ENCODE peak calls at places on chromosomes 1 and 21, in four cellular contexts. H is A549, Z is HepG2, D is SK-N-SH. N is an unnamed sample.

GRCh38 chr1:19251305-19252196 is at the start of the genes EMC1 and MRTO4:
- DNase-seq in H (peak; percentile 76), Z (peak; percentile 70), D (peak; percentile 95), N (peak; percentile 65)

GRCh38 chr21:14383596-14384210 is 757 bp upstream of the HSPA13 start:
- DNase-seq in H (peak; percentile 16), Z (no peak), D (no peak), N (peak; percentile 12)

GRCh38 chr1:51313961-51314777 is 16.2 kb downstream of the TTC39A start:
- DNase-seq in H (peak; percentile 53), Z (no peak), D (no peak), N (no peak)

GRCh38 chr1:24117722-24118409 is 5.9 kb upstream of the MYOM3 start:
- DNase-seq in H (peak; percentile 56), Z (peak; percentile 54), D (no peak), N (no peak)

GRCh38 chr1:185969028-185969427 is 234.8 kb downstream of the HMCN1 start:
- DNase-seq in H (no peak), Z (no peak), D (no peak), N (no peak)

GRCh38 chr1:163870666-163871065 is 548.9 kb downstream of the NUF2 start:
- DNase-seq in H (no peak), Z (no peak), D (no peak), N (no peak)

GRCh38 chr1:239225396-239225795 is 161.0 kb upstream of the CHRM3 start:
- DNase-seq in H (no peak), Z (no peak), D (no peak), N (no peak)

GRCh38 chr1:151846686-151847227 is 6.8 kb downstream of the THEM5 start:
- DNase-seq in H (no peak), Z (no peak), D (no peak), N (no peak)

GRCh38 chr1:87986154-87986914 is 657.7 kb downstream of the LMO4 start:
- DNase-seq in H (peak; percentile 11), Z (no peak), D (no peak), N (no peak)

GRCh38 chr21:39610705-39611104 is 2.0 kb upstream of the B3GALT5 start:
- DNase-seq in H (peak; percentile 2), Z (peak; percentile 1), D (no peak), N (no peak)

GRCh38 chr1:56676571-56677035 is 31.5 kb downstream of the PRKAA2 start:
- DNase-seq in H (peak; percentile 47), Z (no peak), D (no peak), N (no peak)

GRCh38 chr21:29105218-29105617 is 25.2 kb upstream of the MAP3K7CL start:
- DNase-seq in H (no peak), Z (peak; percentile 8), D (no peak), N (no peak)

GRCh38 chr21:33069994-33070811 is at the start of gene OLIG1:
- DNase-seq in H (peak; percentile 55), Z (no peak), D (peak; percentile 48), N (no peak)

GRCh38 chr1:5764959-5765358 is 227.3 kb downstream of the NPHP4 start:
- DNase-seq in H (no peak), Z (no peak), D (no peak), N (no peak)

GRCh38 chr1:219518168-219518905 is 94.6 kb downstream of the ZC3H11B start:
- DNase-seq in H (peak; percentile 24), Z (no peak), D (peak; percentile 29), N (no peak)

GRCh38 chr1:59057211-59057694 is 239.6 kb upstream of the FGGY start:
- DNase-seq in H (peak; percentile 68), Z (peak; percentile 64), D (peak; percentile 82), N (no peak)

GRCh38 chr1:170131450-170131849 is 14.3 kb upstream of the NTMT2 start:
- DNase-seq in H (no peak), Z (no peak), D (no peak), N (no peak)

GRCh38 chr1:187390157-187390556 is 561.4 kb downstream of the PLA2G4A start:
- DNase-seq in H (no peak), Z (no peak), D (peak; percentile 9), N (no peak)

GRCh38 chr1:189874715-189875440 is 602.8 kb downstream of the BRINP3 start:
- DNase-seq in H (no peak), Z (no peak), D (no peak), N (no peak)

GRCh38 chr1:42981871-42982270 is 23.2 kb upstream of the SLC2A1 start:
- DNase-seq in H (no peak), Z (no peak), D (no peak), N (no peak)

GRCh38 chr21:46024983-46025860 is 43.7 kb downstream of the COL6A1 start:
- DNase-seq in H (no peak), Z (no peak), D (no peak), N (no peak)

GRCh38 chr1:160708821-160709220 is 2.8 kb downstream of the CD48 start:
- DNase-seq in H (no peak), Z (no peak), D (no peak), N (no peak)

GRCh38 chr1:1783320-1783719 is 5.0 kb upstream of the NADK start:
- DNase-seq in H (no peak), Z (no peak), D (no peak), N (no peak)

GRCh38 chr1:5428391-5428790 is 563.8 kb downstream of the NPHP4 start:
- DNase-seq in H (no peak), Z (no peak), D (peak; percentile 39), N (no peak)

GRCh38 chr21:41219498-41220207 is 51.7 kb downstream of the BACE2 start:
- DNase-seq in H (no peak), Z (no peak), D (no peak), N (no peak)

GRCh38 chr1:64508521-64509096 is 38.7 kb downstream of the CACHD1 start:
- DNase-seq in H (no peak), Z (no peak), D (no peak), N (no peak)

GRCh38 chr1:177020861-177021589 is 143.5 kb downstream of the ASTN1 start:
- DNase-seq in H (no peak), Z (no peak), D (no peak), N (no peak)

GRCh38 chr1:8723010-8723409 is 94.4 kb downstream of the RERE start:
- DNase-seq in H (no peak), Z (no peak), D (no peak), N (no peak)

GRCh38 chr1:62321438-62321837 is 2.2 kb upstream of the KANK4 start:
- DNase-seq in H (peak; percentile 76), Z (no peak), D (no peak), N (no peak)

GRCh38 chr1:163357378-163357777 is 35.6 kb downstream of the NUF2 start:
- DNase-seq in H (no peak), Z (peak; percentile 52), D (no peak), N (no peak)

GRCh38 chr21:36183144-36183795 is 26.6 kb downstream of the DOP1B start:
- DNase-seq in H (no peak), Z (no peak), D (no peak), N (no peak)

GRCh38 chr21:14215971-14216621 is at the start of gene RBM11:
- DNase-seq in H (peak; percentile 55), Z (peak; percentile 5), D (peak; percentile 84), N (no peak)

GRCh38 chr1:74395492-74395891 is 116.9 kb downstream of the LRRC53 start:
- DNase-seq in H (no peak), Z (no peak), D (no peak), N (no peak)

GRCh38 chr1:151192047-151192446 is 2.0 kb upstream of the VPS72 start:
- DNase-seq in H (no peak), Z (no peak), D (no peak), N (no peak)

GRCh38 chr1:16171314-16172223 is 15.7 kb upstream of the EPHA2 start:
- DNase-seq in H (no peak), Z (no peak), D (no peak), N (no peak)

GRCh38 chr1:29166291-29166878 is 15.3 kb downstream of the SRSF4 start:
- DNase-seq in H (no peak), Z (peak; percentile 49), D (no peak), N (no peak)

GRCh38 chr21:31505975-31506374 is 153.5 kb upstream of the SOD1 start:
- DNase-seq in H (no peak), Z (no peak), D (no peak), N (no peak)

GRCh38 chr1:55477953-55478352 is 262.8 kb upstream of the USP24 start:
- DNase-seq in H (no peak), Z (no peak), D (no peak), N (no peak)
- TF ChIP-seq PBX3 in H (no peak), Z (no peak), D (no peak), N (no peak)

GRCh38 chr1:157158967-157159366 is 20.8 kb upstream of the ETV3 start:
- DNase-seq in H (no peak), Z (no peak), D (no peak), N (no peak)
- TF ChIP-seq PBX3 in H (no peak), Z (no peak), D (no peak), N (no peak)

GRCh38 chr21:25139390-25139789 is 467.9 kb downstream of the MRPL39 start:
- DNase-seq in H (no peak), Z (no peak), D (no peak), N (no peak)

DNA sequence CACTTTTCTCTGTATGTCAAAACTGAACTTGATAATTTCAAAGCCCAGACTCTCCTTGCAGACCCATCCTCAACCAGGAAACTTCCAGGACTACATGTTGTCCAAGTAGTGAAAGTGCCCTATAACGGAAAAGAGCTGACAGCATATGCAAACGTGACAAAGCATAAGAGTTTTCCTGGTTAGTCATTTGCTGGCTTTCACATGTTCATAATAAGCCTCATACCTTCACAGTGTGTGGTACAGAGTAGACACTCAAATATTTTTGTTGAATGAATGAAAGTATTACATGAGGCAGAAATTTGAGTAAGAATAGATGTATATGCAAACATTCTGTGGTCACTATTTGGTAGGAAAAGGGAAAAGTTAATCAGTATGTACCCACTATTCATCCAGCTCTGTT is 473.3 kb downstream of the MRPL39 start:
- DNase-seq in H (no peak), Z (no peak), D (no peak), N (no peak)
- TF ChIP-seq PBX3 in H (no peak), Z (no peak), D (no peak), N (no peak)

DNA sequence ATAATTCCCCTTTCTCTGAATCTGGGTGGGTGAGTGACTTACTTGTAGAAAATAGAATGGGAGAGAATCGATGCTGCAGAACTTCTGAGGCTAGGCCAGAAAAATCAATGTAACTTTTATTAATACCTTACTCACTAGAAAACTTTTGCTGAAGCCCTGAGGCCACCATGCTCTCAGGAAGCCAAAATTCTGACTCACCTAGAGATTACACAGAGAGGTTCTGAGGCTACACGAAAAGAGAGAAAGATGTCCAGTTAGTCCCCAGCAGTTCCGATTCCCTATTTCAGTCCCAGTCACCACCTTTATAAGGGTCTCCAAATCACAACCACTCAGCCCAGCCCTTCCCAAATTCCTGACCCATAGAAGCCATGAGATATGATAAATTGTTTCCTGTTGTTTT is 135.2 kb downstream of the NTPCR start:
- DNase-seq in H (no peak), Z (no peak), D (no peak), N (no peak)
- TF ChIP-seq PBX3 in H (no peak), Z (no peak), D (no peak), N (no peak)

N was measured in GM12878.